ENCODE peak calls at places on chromosome 12, in four cellular contexts. R is tibial artery, G is A549, A is upper lobe of right lung. L is an unnamed sample.

GRCh38 chr12:110102255-110102654 is 21.9 kb upstream of the IFT81 start:
- DNase-seq in R (no peak), A (no peak), G (peak; percentile 98), L (peak; percentile 70)

GRCh38 chr12:517538-517937 is 57.8 kb downstream of the B4GALNT3 start:
- DNase-seq in R (no peak), A (no peak), G (no peak), L (no peak)

GRCh38 chr12:93061414-93062099 is 132.5 kb upstream of the EEA1 start:
- DNase-seq in A (no peak), G (no peak), R (no peak), L (no peak)

GRCh38 chr12:81819991-81820633 is 61.0 kb upstream of the PPFIA2 start:
- DNase-seq in G (no peak), A (no peak), R (no peak), L (no peak)

GRCh38 chr12:120091371-120092090 is 25.0 kb downstream of the RAB35 start:
- DNase-seq in A (no peak), G (no peak), R (no peak), L (peak; percentile 27)

GRCh38 chr12:76670776-76671175 is 93.1 kb upstream of the ZDHHC17 start:
- DNase-seq in R (no peak), G (no peak), A (no peak), L (no peak)

GRCh38 chr12:112122823-112123690 is 2.3 kb upstream of the TRAFD1 start:
- DNase-seq in R (no peak), G (peak; percentile 64), A (no peak), L (peak; percentile 60)

GRCh38 chr12:39782026-39782545 is 162.5 kb upstream of the ABCD2 start:
- DNase-seq in A (no peak), R (no peak), G (no peak), L (no peak)

GRCh38 chr12:121718653-121719239 is 6.2 kb downstream of the TMEM120B start:
- DNase-seq in A (no peak), G (no peak), R (no peak), L (no peak)

GRCh38 chr12:127664901-127665300 is 602.1 kb upstream of the TMEM132C start:
- DNase-seq in A (no peak), G (no peak), R (no peak), L (no peak)

GRCh38 chr12:55705802-55706402 is 1.8 kb downstream of the ITGA7 start:
- DNase-seq in R (no peak), A (no peak), G (peak; percentile 27), L (no peak)
- H3K4me3 ChIP-seq in R (peak overlapping the region; percentile 94), A (peak overlapping the region; percentile 64), G (no peak overlapping the region), L (peak overlapping the region; percentile 82)

GRCh38 chr12:104462931-104463339 is 6.2 kb downstream of the CHST11 start:
- DNase-seq in A (no peak), G (no peak), R (no peak), L (no peak)

GRCh38 chr12:104465379-104465778 is 8.6 kb downstream of the CHST11 start:
- DNase-seq in A (no peak), R (no peak), G (no peak), L (no peak)

GRCh38 chr12:104462325-104462724 is 5.6 kb downstream of the CHST11 start:
- DNase-seq in R (no peak), G (no peak), A (no peak), L (no peak)

GRCh38 chr12:104464899-104465298 is 8.2 kb downstream of the CHST11 start:
- DNase-seq in R (no peak), A (no peak), G (no peak), L (no peak)

DNA sequence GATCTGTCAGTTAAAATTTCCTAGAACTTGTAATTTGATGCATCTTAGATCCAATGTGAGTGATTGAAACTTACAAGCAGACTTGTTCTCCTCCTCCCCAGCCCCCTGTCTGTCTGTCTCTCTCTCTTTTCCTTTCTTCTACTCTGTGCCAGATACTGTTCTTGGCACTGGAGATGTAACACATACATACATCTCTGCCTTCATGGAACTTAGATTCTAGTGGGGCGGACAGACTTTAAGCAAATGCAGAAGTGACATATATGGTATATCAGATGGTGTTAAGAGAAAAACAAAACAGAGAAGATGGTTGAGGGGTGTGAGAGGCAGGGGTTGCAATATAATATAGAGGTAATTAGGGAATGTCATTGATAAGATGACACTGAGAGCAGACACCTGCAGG is 6.6 kb downstream of the CHST11 start:
- DNase-seq in A (no peak), R (no peak), G (no peak), L (no peak)
- H3K27ac ChIP-seq in A (peak overlapping the region; percentile 67), R (peak overlapping the region; percentile 5), G (no peak overlapping the region), L (peak overlapping the region; percentile 68)

DNA sequence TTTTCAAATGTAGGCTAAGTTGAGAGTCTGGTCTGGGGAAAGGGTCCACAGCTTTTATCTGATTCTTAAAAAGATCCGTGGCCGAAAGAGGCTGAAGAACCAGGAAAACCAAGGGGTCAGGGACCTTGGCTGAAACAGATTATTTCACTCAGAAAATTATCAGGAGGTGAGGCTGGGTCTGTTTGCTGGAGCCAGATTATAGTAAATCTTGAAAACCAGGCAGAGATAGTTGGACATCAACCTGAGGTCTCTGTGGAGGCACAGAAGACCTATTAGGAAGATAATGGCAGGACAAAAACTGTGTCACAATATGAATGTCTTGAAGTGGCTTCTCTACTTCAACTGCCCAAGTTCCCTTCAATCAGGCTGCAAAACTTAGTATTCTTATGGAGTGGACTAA is 1.6 kb upstream of the MED21 start:
- DNase-seq in R (no peak), A (no peak), G (no peak), L (no peak)
- H3K4me3 ChIP-seq in R (no peak overlapping the region), A (no peak overlapping the region), G (no peak overlapping the region), L (no peak overlapping the region)

GRCh38 chr12:27566626-27567025 is 42.6 kb downstream of the PPFIBP1 start:
- DNase-seq in A (no peak), R (no peak), G (no peak), L (no peak)

GRCh38 chr12:27560126-27560525 is 36.1 kb downstream of the PPFIBP1 start:
- DNase-seq in A (no peak), G (no peak), R (no peak), L (no peak)

GRCh38 chr12:27564612-27565213 is 40.7 kb downstream of the PPFIBP1 start:
- DNase-seq in R (no peak), G (peak; percentile 17), A (no peak), L (no peak)

GRCh38 chr12:27566159-27566558 is 42.2 kb downstream of the PPFIBP1 start:
- DNase-seq in R (no peak), G (no peak), A (no peak), L (no peak)

GRCh38 chr12:27561535-27562350 is 37.7 kb downstream of the PPFIBP1 start:
- DNase-seq in G (peak; percentile 26), A (no peak), R (no peak), L (no peak)
- H3K27ac ChIP-seq in G (no peak overlapping the region), A (no peak overlapping the region), R (peak overlapping the region; percentile 30), L (no peak overlapping the region)

GRCh38 chr12:65725376-65725775 is 98.9 kb upstream of the HMGA2 start:
- DNase-seq in A (no peak), G (no peak), R (no peak), L (no peak)

GRCh38 chr12:65734226-65734625 is 90.1 kb upstream of the HMGA2 start:
- DNase-seq in G (no peak), R (no peak), A (no peak), L (no peak)

GRCh38 chr12:65728348-65728912 is 95.9 kb upstream of the HMGA2 start:
- DNase-seq in G (no peak), R (no peak), A (no peak), L (no peak)

GRCh38 chr12:65731771-65732170 is 92.5 kb upstream of the HMGA2 start:
- DNase-seq in G (no peak), R (no peak), A (no peak), L (no peak)

GRCh38 chr12:65728913-65729793 is 95.1 kb upstream of the HMGA2 start:
- DNase-seq in G (no peak), A (no peak), R (no peak), L (peak; percentile 37)
- H3K4me3 ChIP-seq in G (no peak overlapping the region), A (no peak overlapping the region), R (no peak overlapping the region), L (peak overlapping the region; percentile 36)

L was measured in cardiac muscle cell.